ENCODE peak calls at places on chromosome 9, in five cellular contexts. D, C, R, V and W are unnamed samples.

GRCh38 chr9:120183615-120184014 is 396.4 kb downstream of the CDK5RAP2 start:
- DNase-seq in C (no peak), D (no peak), V (no peak), R (no peak), W (no peak)

GRCh38 chr9:71647094-71647591 is 121.2 kb downstream of the CEMIP2 start:
- DNase-seq in V (no peak), R (no peak), D (peak), C (peak), W (peak)

GRCh38 chr9:118034701-118035100 is 330.5 kb downstream of the TLR4 start:
- DNase-seq in C (no peak), D (no peak), V (no peak), R (no peak), W (no peak)

GRCh38 chr9:2157277-2158105 is 142.3 kb downstream of the SMARCA2 start:
- DNase-seq in D (no peak), C (peak), R (peak), V (no peak), W (peak)

GRCh38 chr9:122350577-122351355 is 20.1 kb upstream of the PTGS1 start:
- DNase-seq in R (peak), C (peak), D (peak), V (peak), W (peak)

GRCh38 chr9:14710804-14711203 is 11.7 kb downstream of the CER1 start:
- DNase-seq in R (no peak), V (no peak), C (peak), D (no peak), W (peak)

GRCh38 chr9:115022760-115023434 is 92.5 kb upstream of the TNFSF8 start:
- DNase-seq in V (no peak), C (peak), R (no peak), D (no peak), W (no peak)

GRCh38 chr9:125744616-125745387 is 2.4 kb upstream of the PBX3 start:
- DNase-seq in V (no peak), R (no peak), C (peak), D (no peak), W (no peak)

GRCh38 chr9:134664446-134664845 is 22.8 kb downstream of the COL5A1 start:
- DNase-seq in V (no peak), C (no peak), D (peak), R (no peak), W (no peak)

GRCh38 chr9:77846957-77847574 is 184.5 kb downstream of the GNAQ start:
- DNase-seq in V (no peak), C (peak), R (no peak), D (no peak), W (peak)

GRCh38 chr9:72894342-72894741 is 58.5 kb downstream of the ALDH1A1 start:
- DNase-seq in R (no peak), C (peak), D (no peak), V (no peak), W (peak)

GRCh38 chr9:19554518-19554917 is 145.7 kb downstream of the ACER2 start:
- DNase-seq in V (no peak), C (no peak), R (no peak), D (no peak), W (no peak)

GRCh38 chr9:134730011-134730760 is 88.6 kb downstream of the COL5A1 start:
- DNase-seq in V (no peak), C (no peak), R (no peak), D (peak), W (no peak)

GRCh38 chr9:137267933-137268355 is 9.6 kb upstream of the TOR4A start:
- DNase-seq in C (no peak), V (no peak), R (no peak), D (no peak), W (no peak)

GRCh38 chr9:96304230-96304629 is 2.3 kb upstream of the HSD17B3 start:
- DNase-seq in R (no peak), V (no peak), C (no peak), D (no peak), W (no peak)

GRCh38 chr9:12554636-12555035 is 138.5 kb upstream of the TYRP1 start:
- DNase-seq in C (peak), R (no peak), V (no peak), D (no peak), W (peak)

GRCh38 chr9:13324988-13325387 is 45.5 kb upstream of the MPDZ start:
- DNase-seq in R (no peak), V (no peak), D (no peak), C (peak), W (peak)

GRCh38 chr9:110536802-110537201 is 42.7 kb downstream of the SVEP1 start:
- DNase-seq in D (no peak), V (no peak), C (peak), R (no peak), W (no peak)

GRCh38 chr9:22049411-22049810 is 40.3 kb upstream of the CDKN2B start:
- DNase-seq in V (no peak), C (peak), R (no peak), D (no peak), W (peak)

GRCh38 chr9:110092792-110093191 is 115.2 kb downstream of the C9orf152 start:
- DNase-seq in R (no peak), D (no peak), C (no peak), V (no peak), W (no peak)

GRCh38 chr9:91207889-91208651 is 153.6 kb downstream of the AUH start:
- DNase-seq in C (peak), V (no peak), R (no peak), D (no peak), W (peak)

GRCh38 chr9:20394928-20395327 is 227.4 kb downstream of the MLLT3 start:
- DNase-seq in R (no peak), C (no peak), D (no peak), V (no peak), W (no peak)

GRCh38 chr9:72480931-72481330 is 40.5 kb upstream of the TMC1 start:
- DNase-seq in C (peak), R (peak), V (no peak), D (no peak), W (no peak)

GRCh38 chr9:70530716-70531115 is 116.3 kb upstream of the KLF9 start:
- DNase-seq in V (no peak), D (no peak), C (no peak), R (no peak), W (no peak)

GRCh38 chr9:70205366-70206020 is 53.3 kb upstream of the SMC5 start:
- DNase-seq in R (no peak), C (peak), V (no peak), D (peak), W (peak)

GRCh38 chr9:17294822-17295624 is 160.2 kb downstream of the CNTLN start:
- DNase-seq in D (no peak), C (no peak), V (no peak), R (no peak), W (no peak)

GRCh38 chr9:116355153-116355827 is 201.7 kb downstream of the PAPPA start:
- DNase-seq in V (no peak), D (no peak), R (no peak), C (peak), W (peak)

GRCh38 chr9:73038613-73039012 is 85.8 kb upstream of the ALDH1A1 start:
- DNase-seq in C (peak), V (no peak), D (peak), R (no peak), W (no peak)

GRCh38 chr9:113464286-113464660 is 746 bp downstream of the RGS3 start:
- DNase-seq in C (no peak), R (no peak), D (peak), V (no peak), W (no peak)
- H3K4me3 ChIP-seq in C (peak), R (peak), D (peak), V (no peak), W (no peak)

GRCh38 chr9:9790216-9790872 is 822.5 kb downstream of the PTPRD start:
- DNase-seq in V (no peak), R (no peak), D (no peak), C (peak), W (peak)
- TF ChIP-seq CTCF in V (no peak), R (peak), D (no peak), C (peak), W (peak)

DNA sequence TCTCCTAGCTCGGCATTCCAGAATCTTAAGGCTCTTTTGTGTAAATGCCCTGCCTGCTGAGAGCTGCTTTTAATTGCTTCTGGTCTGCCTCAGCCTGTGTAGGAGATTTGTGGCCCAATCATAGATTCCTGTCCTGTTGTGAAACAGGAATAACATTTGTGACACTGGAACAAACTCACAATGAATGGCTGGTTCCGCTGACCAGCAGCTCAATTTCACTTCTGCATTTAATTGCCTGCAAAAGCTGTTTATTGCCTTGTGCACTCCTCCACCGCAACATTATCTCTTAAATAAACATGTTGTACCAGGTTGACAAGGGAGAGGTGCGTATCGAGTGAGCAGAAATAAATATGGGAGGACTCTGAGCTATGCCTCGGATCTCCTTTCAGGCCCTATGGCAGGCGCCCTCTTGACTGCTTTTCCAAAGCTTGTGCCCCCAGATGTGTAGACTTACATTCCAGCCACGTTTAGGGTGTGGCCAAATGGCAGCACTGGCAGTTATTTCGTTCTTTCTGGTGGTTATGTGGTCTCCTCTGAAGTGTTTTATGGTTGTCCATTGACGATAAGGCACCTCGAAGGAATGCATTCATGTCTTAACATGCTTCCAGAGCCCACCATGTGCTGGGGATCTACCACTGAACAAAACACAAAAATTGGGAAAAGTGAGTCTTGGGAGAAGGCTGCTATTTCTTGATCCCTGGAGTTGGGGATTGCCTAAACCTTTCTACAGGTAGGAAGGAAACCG is 58.1 kb downstream of the DMRT1 start:
- DNase-seq in V (no peak), D (no peak), C (no peak), R (no peak), W (no peak)
- H3K4me3 ChIP-seq in V (no peak), D (no peak), C (no peak), R (no peak), W (no peak)

GRCh38 chr9:129032541-129033159 is 3.8 kb upstream of the MIGA2 start:
- DNase-seq in V (no peak), C (no peak), D (no peak), R (no peak), W (no peak)

GRCh38 chr9:129028192-129028966 is at the start of gene SH3GLB2:
- DNase-seq in D (peak), C (peak), R (peak), V (peak), W (peak)

GRCh38 chr9:129031514-129031913 is 3.4 kb upstream of the SH3GLB2 start:
- DNase-seq in C (no peak), R (no peak), D (no peak), V (no peak), W (no peak)

GRCh38 chr9:129027685-129028191 is 393 bp downstream of the SH3GLB2 start:
- DNase-seq in C (no peak), D (peak), V (no peak), R (peak), W (no peak)

GRCh38 chr9:129030191-129030590 is 2.1 kb upstream of the SH3GLB2 start:
- DNase-seq in V (no peak), R (no peak), C (no peak), D (no peak), W (peak)
- TF ChIP-seq CTCF in V (no peak), R (no peak), C (no peak), D (no peak), W (no peak)

GRCh38 chr9:130443840-130444492 is 795 bp upstream of the ASS1 start:
- DNase-seq in D (peak), C (no peak), V (no peak), R (no peak), W (no peak)
- H3K4me3 ChIP-seq in D (peak), C (no peak), V (no peak), R (peak), W (no peak)

GRCh38 chr9:81686614-81687520 is 2.5 kb downstream of the TLE1 start:
- DNase-seq in D (peak), C (peak), R (peak), V (no peak), W (peak)
- TF ChIP-seq CTCF in D (peak), C (peak), R (peak), V (no peak), W (peak)